ENCODE peak calls at places on chromosomes 6 and 20, in four cellular contexts. I is Daoy; W is posterior cingulate gyrus; P is activated CD4-positive, alpha-beta T cell treated with anti-CD3 and anti-CD28 coated beads, Interleukin-2, amount 10 ng/mL, durations not matched to agents 7 days and 5 days. T is an unnamed sample.

GRCh38 chr20:47276856-47277541 is 79.5 kb downstream of the ZMYND8 start:
- DNase-seq in I (peak), P (no peak), W (peak), T (no peak)

GRCh38 chr20:45100563-45101245 is at the start of gene KCNS1:
- DNase-seq in W (peak), P (no peak), I (no peak), T (peak)

GRCh38 chr6:21201181-21201580 is 392.4 kb upstream of the SOX4 start:
- DNase-seq in I (no peak), W (no peak), P (no peak), T (no peak)

GRCh38 chr6:143027058-143027457 is 33.6 kb upstream of the AIG1 start:
- DNase-seq in P (peak), I (peak), W (peak), T (no peak)

GRCh38 chr6:14046476-14047068 is 71.0 kb upstream of the CD83 start:
- DNase-seq in P (peak), I (peak), W (peak), T (peak)

GRCh38 chr20:63775096-63775978 is 35.8 kb downstream of the SLC2A4RG start:
- DNase-seq in W (peak), P (peak), I (peak), T (peak)

GRCh38 chr6:113953346-113953745 is 17.6 kb downstream of the HDAC2 start:
- DNase-seq in I (no peak), W (no peak), P (no peak), T (no peak)

GRCh38 chr20:36491901-36492617 is 49.3 kb upstream of the MYL9 start:
- DNase-seq in I (peak), P (peak), W (no peak), T (no peak)

T was measured in islet precursor cell.